ENCODE peak calls at places on chromosomes 5 and 9, in six cellular contexts. One of them, this sample, is unnamed.

GRCh38 chr9:121670447-121670846 is 19.0 kb downstream of the DAB2IP start:
- DNase-seq in HFFc6: no peak
- DNase-seq in stimulated activated CD4-positive, alpha-beta T cell treated with anti-CD3 and anti-CD28 coated beads, Interleukin-2, amount 100 ng/mL, for 48 hours: no peak
- DNase-seq in neural crest cell: no peak
- DNase-seq in T1000: no peak
- DNase-seq in OCI-M1: no peak
- DNase-seq in this sample: no peak

GRCh38 chr9:112377087-112377486 is 2.8 kb upstream of the HSDL2 start:
- DNase-seq in neural crest cell: no peak
- DNase-seq in T1000: no peak
- DNase-seq in OCI-M1: peak; percentile 80
- DNase-seq in stimulated activated CD4-positive, alpha-beta T cell treated with anti-CD3 and anti-CD28 coated beads, Interleukin-2, amount 100 ng/mL, for 48 hours: no peak
- DNase-seq in HFFc6: no peak
- DNase-seq in this sample: no peak

GRCh38 chr5:142642427-142642826 is 43.5 kb downstream of the FGF1 start:
- DNase-seq in T1000: no peak
- DNase-seq in neural crest cell: no peak
- DNase-seq in HFFc6: no peak
- DNase-seq in OCI-M1: no peak
- DNase-seq in stimulated activated CD4-positive, alpha-beta T cell treated with anti-CD3 and anti-CD28 coated beads, Interleukin-2, amount 100 ng/mL, for 48 hours: no peak
- DNase-seq in this sample: no peak

GRCh38 chr9:74742792-74743389 is 144.8 kb downstream of the TRPM6 start:
- DNase-seq in T1000: no peak
- DNase-seq in neural crest cell: peak; percentile 23
- DNase-seq in OCI-M1: peak; percentile 63
- DNase-seq in HFFc6: peak; percentile 9
- DNase-seq in stimulated activated CD4-positive, alpha-beta T cell treated with anti-CD3 and anti-CD28 coated beads, Interleukin-2, amount 100 ng/mL, for 48 hours: no peak
- DNase-seq in this sample: no peak

GRCh38 chr9:111728143-111728542 is 66.6 kb downstream of the SHOC1 start:
- DNase-seq in T1000: no peak
- DNase-seq in stimulated activated CD4-positive, alpha-beta T cell treated with anti-CD3 and anti-CD28 coated beads, Interleukin-2, amount 100 ng/mL, for 48 hours: no peak
- DNase-seq in OCI-M1: no peak
- DNase-seq in HFFc6: no peak
- DNase-seq in neural crest cell: no peak
- DNase-seq in this sample: no peak

GRCh38 chr5:147939431-147940114 is 33.2 kb upstream of the C5orf46 start:
- DNase-seq in T1000: peak; percentile 44
- DNase-seq in OCI-M1: no peak
- DNase-seq in neural crest cell: no peak
- DNase-seq in stimulated activated CD4-positive, alpha-beta T cell treated with anti-CD3 and anti-CD28 coated beads, Interleukin-2, amount 100 ng/mL, for 48 hours: no peak
- DNase-seq in HFFc6: no peak
- DNase-seq in this sample: no peak

GRCh38 chr5:82605441-82605973 is 327.4 kb upstream of the RPS23 start:
- DNase-seq in OCI-M1: no peak
- DNase-seq in stimulated activated CD4-positive, alpha-beta T cell treated with anti-CD3 and anti-CD28 coated beads, Interleukin-2, amount 100 ng/mL, for 48 hours: no peak
- DNase-seq in neural crest cell: no peak
- DNase-seq in T1000: no peak
- DNase-seq in HFFc6: no peak
- DNase-seq in this sample: no peak

GRCh38 chr9:5278486-5278885 is 26.0 kb downstream of the RLN2 start:
- DNase-seq in stimulated activated CD4-positive, alpha-beta T cell treated with anti-CD3 and anti-CD28 coated beads, Interleukin-2, amount 100 ng/mL, for 48 hours: no peak
- DNase-seq in neural crest cell: no peak
- DNase-seq in OCI-M1: peak; percentile 92
- DNase-seq in T1000: no peak
- DNase-seq in HFFc6: no peak
- DNase-seq in this sample: no peak

GRCh38 chr9:18857769-18858168 is 175.2 kb downstream of the SAXO1 start:
- DNase-seq in HFFc6: peak; percentile 56
- DNase-seq in T1000: no peak
- DNase-seq in OCI-M1: no peak
- DNase-seq in stimulated activated CD4-positive, alpha-beta T cell treated with anti-CD3 and anti-CD28 coated beads, Interleukin-2, amount 100 ng/mL, for 48 hours: no peak
- DNase-seq in neural crest cell: no peak
- DNase-seq in this sample: no peak

GRCh38 chr5:42992035-42992570 is 48.0 kb downstream of the ANXA2R start:
- DNase-seq in HFFc6: peak; percentile 40
- DNase-seq in T1000: no peak
- DNase-seq in neural crest cell: peak; percentile 52
- DNase-seq in OCI-M1: peak; percentile 94
- DNase-seq in stimulated activated CD4-positive, alpha-beta T cell treated with anti-CD3 and anti-CD28 coated beads, Interleukin-2, amount 100 ng/mL, for 48 hours: peak; percentile 58
- DNase-seq in this sample: peak; percentile 78

GRCh38 chr5:6510132-6510531 is 61.5 kb downstream of the UBE2QL1 start:
- DNase-seq in stimulated activated CD4-positive, alpha-beta T cell treated with anti-CD3 and anti-CD28 coated beads, Interleukin-2, amount 100 ng/mL, for 48 hours: no peak
- DNase-seq in OCI-M1: peak; percentile 47
- DNase-seq in HFFc6: no peak
- DNase-seq in T1000: no peak
- DNase-seq in neural crest cell: no peak
- DNase-seq in this sample: no peak

GRCh38 chr5:159441441-159441840 is 111.2 kb upstream of the IL12B start:
- DNase-seq in OCI-M1: peak; percentile 15
- DNase-seq in stimulated activated CD4-positive, alpha-beta T cell treated with anti-CD3 and anti-CD28 coated beads, Interleukin-2, amount 100 ng/mL, for 48 hours: no peak
- DNase-seq in neural crest cell: peak; percentile 4
- DNase-seq in T1000: no peak
- DNase-seq in HFFc6: no peak
- DNase-seq in this sample: no peak

GRCh38 chr5:128799945-128800344 is 165.3 kb upstream of the SLC27A6 start:
- DNase-seq in T1000: no peak
- DNase-seq in neural crest cell: no peak
- DNase-seq in HFFc6: no peak
- DNase-seq in OCI-M1: no peak
- DNase-seq in stimulated activated CD4-positive, alpha-beta T cell treated with anti-CD3 and anti-CD28 coated beads, Interleukin-2, amount 100 ng/mL, for 48 hours: no peak
- DNase-seq in this sample: no peak

GRCh38 chr9:137064027-137064879 is 6.1 kb downstream of the SAPCD2 start:
- DNase-seq in neural crest cell: peak; percentile 79
- DNase-seq in OCI-M1: peak; percentile 68
- DNase-seq in T1000: peak; percentile 18
- DNase-seq in stimulated activated CD4-positive, alpha-beta T cell treated with anti-CD3 and anti-CD28 coated beads, Interleukin-2, amount 100 ng/mL, for 48 hours: peak; percentile 75
- DNase-seq in HFFc6: no peak
- DNase-seq in this sample: peak; percentile 59

This sample was measured in effector memory CD8-positive, alpha-beta T cell.